ENCODE peak calls at places on chromosomes 11 and 22, in four cellular contexts. K is NCI-H1417 treated with DMSO at 0.1 percent for 48 hours; S is adrenal gland; E is activated T-cell treated with anti-CD3 and anti-CD28 coated beads, Interleukin-2, amount 50 U/mL, for 24 hours. F is an unnamed sample.
A peak's percentile ranks its signal among the peaks of the same experiment; 100 is the strongest.

GRCh38 chr22:44337658-44338004 is 24.9 kb upstream of the SHISAL1 start:
- DNase-seq in S (peak; percentile 39), K (no peak), E (no peak), F (no peak)

GRCh38 chr11:102491969-102492368 is 38.6 kb downstream of the MMP7 start:
- DNase-seq in K (no peak), E (no peak), S (no peak), F (no peak)

GRCh38 chr11:12606597-12606996 is 67.6 kb upstream of the TEAD1 start:
- DNase-seq in S (no peak), E (no peak), K (no peak), F (no peak)

GRCh38 chr11:61555051-61555969 is 25.6 kb downstream of the SYT7 start:
- DNase-seq in S (no peak), E (no peak), K (peak; percentile 40), F (no peak)

GRCh38 chr11:77590194-77590591 is 440 bp downstream of the AQP11 start:
- DNase-seq in K (peak; percentile 14), E (no peak), S (peak; percentile 60), F (no peak)

GRCh38 chr11:57392421-57393105 is 2.1 kb upstream of the PRG2 start:
- DNase-seq in K (no peak), S (no peak), E (no peak), F (no peak)

GRCh38 chr11:77506857-77507256 is 33.0 kb upstream of the PAK1 start:
- DNase-seq in S (no peak), E (no peak), K (no peak), F (no peak)

GRCh38 chr11:70200212-70200844 is 2.8 kb upstream of the FADD start:
- DNase-seq in E (no peak), K (no peak), S (no peak), F (no peak)

GRCh38 chr11:65417221-65417701 is 5.3 kb upstream of the NEAT1 start:
- DNase-seq in E (peak; percentile 68), S (peak; percentile 68), K (no peak), F (no peak)

GRCh38 chr11:1082728-1083620 is 8.3 kb downstream of the MUC2 start:
- DNase-seq in E (no peak), S (no peak), K (no peak), F (no peak)

GRCh38 chr11:119905162-119905561 is 176.2 kb upstream of the NECTIN1 start:
- DNase-seq in E (no peak), K (no peak), S (no peak), F (no peak)

GRCh38 chr22:32044913-32045312 is 1.9 kb downstream of the SLC5A1 start:
- DNase-seq in S (no peak), K (peak; percentile 4), E (no peak), F (no peak)

GRCh38 chr11:3674189-3674588 is 3.0 kb upstream of the CHRNA10 start:
- DNase-seq in S (no peak), K (no peak), E (no peak), F (no peak)

GRCh38 chr11:76561245-76561644 is 109.3 kb downstream of the LRRC32 start:
- DNase-seq in E (no peak), K (no peak), S (no peak), F (no peak)

F was measured in type B pancreatic cell.